ENCODE peak calls at places on chromosomes 3 and 15, in nine cellular contexts. One of them, this sample, is unnamed.

GRCh38 chr15:94576889-94577533 is 345.6 kb downstream of the MCTP2 start:
- DNase-seq in psoas muscle: no peak
- DNase-seq in heart left ventricle: no peak
- DNase-seq in effector memory CD4-positive, alpha-beta T cell: no peak
- DNase-seq in GM23248: peak; percentile 39
- DNase-seq in brain microvascular endothelial cell: no peak
- DNase-seq in upper lobe of right lung: no peak
- DNase-seq in transverse colon: peak; percentile 10
- DNase-seq in CD8-positive, alpha-beta T cell: no peak
- DNase-seq in this sample: peak; percentile 50

GRCh38 chr3:8619548-8619947 is 25.1 kb downstream of the SSUH2 start:
- DNase-seq in psoas muscle: no peak
- DNase-seq in heart left ventricle: no peak
- DNase-seq in effector memory CD4-positive, alpha-beta T cell: no peak
- DNase-seq in GM23248: peak; percentile 39
- DNase-seq in brain microvascular endothelial cell: peak; percentile 52
- DNase-seq in upper lobe of right lung: no peak
- DNase-seq in transverse colon: no peak
- DNase-seq in CD8-positive, alpha-beta T cell: no peak
- DNase-seq in this sample: no peak

GRCh38 chr3:71721002-71721401 is 4.2 kb downstream of the EIF4E3 start:
- DNase-seq in psoas muscle: no peak
- DNase-seq in heart left ventricle: no peak
- DNase-seq in effector memory CD4-positive, alpha-beta T cell: no peak
- DNase-seq in GM23248: no peak
- DNase-seq in brain microvascular endothelial cell: no peak
- DNase-seq in upper lobe of right lung: no peak
- DNase-seq in transverse colon: no peak
- DNase-seq in CD8-positive, alpha-beta T cell: no peak
- DNase-seq in this sample: no peak

GRCh38 chr3:14518432-14518802 is 21.7 kb downstream of the GRIP2 start:
- DNase-seq in psoas muscle: peak; percentile 37
- DNase-seq in heart left ventricle: no peak
- DNase-seq in effector memory CD4-positive, alpha-beta T cell: no peak
- DNase-seq in GM23248: no peak
- DNase-seq in brain microvascular endothelial cell: no peak
- DNase-seq in upper lobe of right lung: no peak
- DNase-seq in transverse colon: no peak
- DNase-seq in CD8-positive, alpha-beta T cell: no peak
- DNase-seq in this sample: no peak

GRCh38 chr15:66080791-66081475 is 172.6 kb downstream of the MEGF11 start:
- DNase-seq in psoas muscle: no peak
- DNase-seq in heart left ventricle: no peak
- DNase-seq in effector memory CD4-positive, alpha-beta T cell: no peak
- DNase-seq in GM23248: peak; percentile 86
- DNase-seq in brain microvascular endothelial cell: peak; percentile 57
- DNase-seq in upper lobe of right lung: peak; percentile 17
- DNase-seq in transverse colon: peak; percentile 51
- DNase-seq in CD8-positive, alpha-beta T cell: no peak
- DNase-seq in this sample: no peak

GRCh38 chr15:77186518-77187095 is 115.7 kb upstream of the TSPAN3 start:
- DNase-seq in psoas muscle: no peak
- DNase-seq in heart left ventricle: no peak
- DNase-seq in effector memory CD4-positive, alpha-beta T cell: no peak
- DNase-seq in GM23248: peak; percentile 56
- DNase-seq in brain microvascular endothelial cell: no peak
- DNase-seq in upper lobe of right lung: no peak
- DNase-seq in transverse colon: no peak
- DNase-seq in CD8-positive, alpha-beta T cell: no peak
- DNase-seq in this sample: peak; percentile 22

GRCh38 chr3:113948015-113948917 is 453 bp downstream of the ZDHHC23 start:
- DNase-seq in psoas muscle: no peak
- DNase-seq in heart left ventricle: no peak
- DNase-seq in effector memory CD4-positive, alpha-beta T cell: peak; percentile 5
- DNase-seq in GM23248: peak; percentile 35
- DNase-seq in brain microvascular endothelial cell: no peak
- DNase-seq in upper lobe of right lung: peak; percentile 79
- DNase-seq in transverse colon: peak; percentile 65
- DNase-seq in CD8-positive, alpha-beta T cell: no peak
- DNase-seq in this sample: no peak

GRCh38 chr3:133991637-133992036 is 38.1 kb downstream of the SLCO2A1 start:
- DNase-seq in psoas muscle: no peak
- DNase-seq in heart left ventricle: no peak
- DNase-seq in effector memory CD4-positive, alpha-beta T cell: no peak
- DNase-seq in GM23248: peak; percentile 70
- DNase-seq in brain microvascular endothelial cell: no peak
- DNase-seq in upper lobe of right lung: no peak
- DNase-seq in transverse colon: no peak
- DNase-seq in CD8-positive, alpha-beta T cell: no peak
- DNase-seq in this sample: no peak

GRCh38 chr3:38264307-38264706 is 1.3 kb upstream of the SLC22A13 start:
- DNase-seq in psoas muscle: no peak
- DNase-seq in heart left ventricle: no peak
- DNase-seq in effector memory CD4-positive, alpha-beta T cell: no peak
- DNase-seq in GM23248: no peak
- DNase-seq in brain microvascular endothelial cell: no peak
- DNase-seq in upper lobe of right lung: no peak
- DNase-seq in transverse colon: no peak
- DNase-seq in CD8-positive, alpha-beta T cell: no peak
- DNase-seq in this sample: no peak

GRCh38 chr3:133209871-133210550 is 171.8 kb downstream of the TMEM108 start:
- DNase-seq in psoas muscle: no peak
- DNase-seq in heart left ventricle: no peak
- DNase-seq in effector memory CD4-positive, alpha-beta T cell: no peak
- DNase-seq in GM23248: peak; percentile 15
- DNase-seq in brain microvascular endothelial cell: peak; percentile 29
- DNase-seq in upper lobe of right lung: no peak
- DNase-seq in transverse colon: no peak
- DNase-seq in CD8-positive, alpha-beta T cell: no peak
- DNase-seq in this sample: no peak

GRCh38 chr3:66555214-66555844 is 54.5 kb upstream of the LRIG1 start:
- DNase-seq in psoas muscle: no peak
- DNase-seq in heart left ventricle: no peak
- DNase-seq in effector memory CD4-positive, alpha-beta T cell: no peak
- DNase-seq in GM23248: peak; percentile 11
- DNase-seq in brain microvascular endothelial cell: no peak
- DNase-seq in upper lobe of right lung: no peak
- DNase-seq in transverse colon: no peak
- DNase-seq in CD8-positive, alpha-beta T cell: no peak
- DNase-seq in this sample: no peak

GRCh38 chr3:177441813-177442646 is 244.7 kb upstream of the TBL1XR1 start:
- DNase-seq in psoas muscle: no peak
- DNase-seq in heart left ventricle: no peak
- DNase-seq in effector memory CD4-positive, alpha-beta T cell: no peak
- DNase-seq in GM23248: peak; percentile 40
- DNase-seq in brain microvascular endothelial cell: no peak
- DNase-seq in upper lobe of right lung: no peak
- DNase-seq in transverse colon: no peak
- DNase-seq in CD8-positive, alpha-beta T cell: no peak
- DNase-seq in this sample: no peak

GRCh38 chr15:78737187-78737820 is 74.0 kb downstream of the ADAMTS7 start:
- DNase-seq in psoas muscle: no peak
- DNase-seq in heart left ventricle: no peak
- DNase-seq in effector memory CD4-positive, alpha-beta T cell: no peak
- DNase-seq in GM23248: no peak
- DNase-seq in brain microvascular endothelial cell: no peak
- DNase-seq in upper lobe of right lung: peak; percentile 27
- DNase-seq in transverse colon: no peak
- DNase-seq in CD8-positive, alpha-beta T cell: no peak
- DNase-seq in this sample: no peak

GRCh38 chr3:179710079-179710478 is 57.2 kb downstream of the USP13 start:
- DNase-seq in psoas muscle: no peak
- DNase-seq in heart left ventricle: no peak
- DNase-seq in effector memory CD4-positive, alpha-beta T cell: no peak
- DNase-seq in GM23248: no peak
- DNase-seq in brain microvascular endothelial cell: no peak
- DNase-seq in upper lobe of right lung: no peak
- DNase-seq in transverse colon: no peak
- DNase-seq in CD8-positive, alpha-beta T cell: no peak
- DNase-seq in this sample: no peak
- H3K36me3 ChIP-seq in psoas muscle: no peaks in the 10 kb centered on the region
- H3K36me3 ChIP-seq in heart left ventricle: peaks cover 37% of the 10 kb centered on the region
- H3K36me3 ChIP-seq in effector memory CD4-positive, alpha-beta T cell: peaks cover 9% of the 10 kb centered on the region
- H3K36me3 ChIP-seq in GM23248: peaks cover 4% of the 10 kb centered on the region
- H3K36me3 ChIP-seq in brain microvascular endothelial cell: peaks cover 4% of the 10 kb centered on the region
- H3K36me3 ChIP-seq in upper lobe of right lung: peaks cover 33% of the 10 kb centered on the region
- H3K36me3 ChIP-seq in transverse colon: no peaks in the 10 kb centered on the region
- H3K36me3 ChIP-seq in CD8-positive, alpha-beta T cell: peaks cover 11% of the 10 kb centered on the region
- H3K36me3 ChIP-seq in this sample: no peaks in the 10 kb centered on the region

GRCh38 chr15:63987979-63988378 is 58.3 kb downstream of the DAPK2 start:
- DNase-seq in psoas muscle: peak; percentile 76
- DNase-seq in heart left ventricle: no peak
- DNase-seq in effector memory CD4-positive, alpha-beta T cell: no peak
- DNase-seq in GM23248: no peak
- DNase-seq in brain microvascular endothelial cell: no peak
- DNase-seq in upper lobe of right lung: no peak
- DNase-seq in transverse colon: peak; percentile 4
- DNase-seq in CD8-positive, alpha-beta T cell: no peak
- DNase-seq in this sample: no peak

GRCh38 chr15:63986185-63986680 is 60.1 kb downstream of the DAPK2 start:
- DNase-seq in psoas muscle: no peak
- DNase-seq in heart left ventricle: no peak
- DNase-seq in effector memory CD4-positive, alpha-beta T cell: no peak
- DNase-seq in GM23248: peak; percentile 49
- DNase-seq in brain microvascular endothelial cell: no peak
- DNase-seq in upper lobe of right lung: no peak
- DNase-seq in transverse colon: no peak
- DNase-seq in CD8-positive, alpha-beta T cell: no peak
- DNase-seq in this sample: no peak

GRCh38 chr15:63985221-63986184 is 60.8 kb downstream of the DAPK2 start:
- DNase-seq in psoas muscle: peak; percentile 95
- DNase-seq in heart left ventricle: peak; percentile 87
- DNase-seq in effector memory CD4-positive, alpha-beta T cell: no peak
- DNase-seq in GM23248: peak; percentile 41
- DNase-seq in brain microvascular endothelial cell: no peak
- DNase-seq in upper lobe of right lung: peak; percentile 93
- DNase-seq in transverse colon: no peak
- DNase-seq in CD8-positive, alpha-beta T cell: no peak
- DNase-seq in this sample: no peak

GRCh38 chr15:63984331-63984730 is 62.0 kb downstream of the DAPK2 start:
- DNase-seq in psoas muscle: no peak
- DNase-seq in heart left ventricle: no peak
- DNase-seq in effector memory CD4-positive, alpha-beta T cell: no peak
- DNase-seq in GM23248: no peak
- DNase-seq in brain microvascular endothelial cell: no peak
- DNase-seq in upper lobe of right lung: no peak
- DNase-seq in transverse colon: no peak
- DNase-seq in CD8-positive, alpha-beta T cell: no peak
- DNase-seq in this sample: no peak

DNA sequence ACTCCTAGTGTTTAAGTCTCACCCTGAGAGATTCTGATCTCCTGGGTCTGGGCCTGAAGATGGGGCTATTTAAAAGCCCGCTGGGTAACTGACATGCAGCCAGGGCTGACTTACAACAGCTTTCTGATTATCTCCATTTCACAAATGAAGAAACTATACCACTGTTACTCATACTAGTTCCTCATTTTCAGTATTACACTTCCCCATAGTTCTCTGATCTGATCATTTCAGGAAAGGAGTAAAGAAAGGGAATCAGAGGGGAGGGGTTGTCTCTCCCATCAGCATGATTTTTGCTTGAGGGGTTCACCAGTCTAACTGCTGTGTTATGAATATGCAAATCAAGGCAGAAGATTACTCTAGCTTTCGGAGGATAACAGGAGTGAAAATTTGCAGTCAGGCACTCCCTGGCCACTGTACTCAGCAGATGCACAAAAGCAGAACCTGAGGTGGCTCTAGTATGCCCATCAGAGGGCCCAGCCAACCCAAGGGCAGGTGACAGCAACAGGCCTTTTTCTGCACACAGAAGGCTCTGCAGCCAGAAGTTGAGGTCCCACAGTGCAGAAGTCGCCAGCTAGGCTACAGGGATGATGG is 59.4 kb downstream of the DAPK2 start:
- DNase-seq in psoas muscle: no peak
- DNase-seq in heart left ventricle: no peak
- DNase-seq in effector memory CD4-positive, alpha-beta T cell: no peak
- DNase-seq in GM23248: peak; percentile 53
- DNase-seq in brain microvascular endothelial cell: no peak
- DNase-seq in upper lobe of right lung: no peak
- DNase-seq in transverse colon: peak; percentile 27
- DNase-seq in CD8-positive, alpha-beta T cell: no peak
- DNase-seq in this sample: no peak
- H3K27ac ChIP-seq in psoas muscle: peak overlapping the region; percentile 79
- H3K27ac ChIP-seq in heart left ventricle: peak overlapping the region; percentile 91
- H3K27ac ChIP-seq in effector memory CD4-positive, alpha-beta T cell: no peak overlapping the region
- H3K27ac ChIP-seq in GM23248: peak overlapping the region; percentile 27
- H3K27ac ChIP-seq in brain microvascular endothelial cell: no peak overlapping the region
- H3K27ac ChIP-seq in upper lobe of right lung: peak overlapping the region; percentile 71
- H3K27ac ChIP-seq in transverse colon: no peak overlapping the region
- H3K27ac ChIP-seq in CD8-positive, alpha-beta T cell: no peak overlapping the region
- H3K27ac ChIP-seq in this sample: no peak overlapping the region

GRCh38 chr15:92943581-92943980 is 43.5 kb downstream of the CHD2 start:
- DNase-seq in psoas muscle: no peak
- DNase-seq in heart left ventricle: no peak
- DNase-seq in effector memory CD4-positive, alpha-beta T cell: no peak
- DNase-seq in GM23248: no peak
- DNase-seq in brain microvascular endothelial cell: no peak
- DNase-seq in upper lobe of right lung: no peak
- DNase-seq in transverse colon: no peak
- DNase-seq in CD8-positive, alpha-beta T cell: no peak
- DNase-seq in this sample: no peak

GRCh38 chr15:92944946-92945521 is 44.9 kb downstream of the CHD2 start:
- DNase-seq in psoas muscle: no peak
- DNase-seq in heart left ventricle: no peak
- DNase-seq in effector memory CD4-positive, alpha-beta T cell: no peak
- DNase-seq in GM23248: no peak
- DNase-seq in brain microvascular endothelial cell: no peak
- DNase-seq in upper lobe of right lung: no peak
- DNase-seq in transverse colon: no peak
- DNase-seq in CD8-positive, alpha-beta T cell: no peak
- DNase-seq in this sample: no peak

GRCh38 chr15:92938387-92938786 is 38.3 kb downstream of the CHD2 start:
- DNase-seq in psoas muscle: no peak
- DNase-seq in heart left ventricle: no peak
- DNase-seq in effector memory CD4-positive, alpha-beta T cell: no peak
- DNase-seq in GM23248: peak; percentile 28
- DNase-seq in brain microvascular endothelial cell: no peak
- DNase-seq in upper lobe of right lung: no peak
- DNase-seq in transverse colon: no peak
- DNase-seq in CD8-positive, alpha-beta T cell: no peak
- DNase-seq in this sample: no peak

GRCh38 chr15:92941668-92942067 is 41.5 kb downstream of the CHD2 start:
- DNase-seq in psoas muscle: no peak
- DNase-seq in heart left ventricle: no peak
- DNase-seq in effector memory CD4-positive, alpha-beta T cell: no peak
- DNase-seq in GM23248: peak; percentile 30
- DNase-seq in brain microvascular endothelial cell: no peak
- DNase-seq in upper lobe of right lung: no peak
- DNase-seq in transverse colon: no peak
- DNase-seq in CD8-positive, alpha-beta T cell: no peak
- DNase-seq in this sample: no peak

GRCh38 chr15:92942706-92943105 is 42.6 kb downstream of the CHD2 start:
- DNase-seq in psoas muscle: no peak
- DNase-seq in heart left ventricle: no peak
- DNase-seq in effector memory CD4-positive, alpha-beta T cell: no peak
- DNase-seq in GM23248: no peak
- DNase-seq in brain microvascular endothelial cell: no peak
- DNase-seq in upper lobe of right lung: no peak
- DNase-seq in transverse colon: no peak
- DNase-seq in CD8-positive, alpha-beta T cell: no peak
- DNase-seq in this sample: no peak
- H3K36me3 ChIP-seq in psoas muscle: peaks cover 21% of the 10 kb centered on the region
- H3K36me3 ChIP-seq in heart left ventricle: peaks cover 98% of the 10 kb centered on the region
- H3K36me3 ChIP-seq in effector memory CD4-positive, alpha-beta T cell: peaks cover 94% of the 10 kb centered on the region
- H3K36me3 ChIP-seq in GM23248: peaks cover 94% of the 10 kb centered on the region
- H3K36me3 ChIP-seq in brain microvascular endothelial cell: peaks cover 90% of the 10 kb centered on the region
- H3K36me3 ChIP-seq in upper lobe of right lung: peaks cover 98% of the 10 kb centered on the region
- H3K36me3 ChIP-seq in transverse colon: peaks cover 93% of the 10 kb centered on the region
- H3K36me3 ChIP-seq in CD8-positive, alpha-beta T cell: peaks cover 88% of the 10 kb centered on the region
- H3K36me3 ChIP-seq in this sample: peaks cover 42% of the 10 kb centered on the region

GRCh38 chr3:35781558-35781957 is 142.2 kb downstream of the ARPP21 start:
- DNase-seq in psoas muscle: no peak
- DNase-seq in heart left ventricle: no peak
- DNase-seq in effector memory CD4-positive, alpha-beta T cell: no peak
- DNase-seq in GM23248: no peak
- DNase-seq in brain microvascular endothelial cell: no peak
- DNase-seq in upper lobe of right lung: no peak
- DNase-seq in transverse colon: no peak
- DNase-seq in CD8-positive, alpha-beta T cell: no peak
- DNase-seq in this sample: no peak
- H3K27ac ChIP-seq in psoas muscle: no peak overlapping the region
- H3K27ac ChIP-seq in heart left ventricle: no peak overlapping the region
- H3K27ac ChIP-seq in effector memory CD4-positive, alpha-beta T cell: no peak overlapping the region
- H3K27ac ChIP-seq in GM23248: no peak overlapping the region
- H3K27ac ChIP-seq in brain microvascular endothelial cell: no peak overlapping the region
- H3K27ac ChIP-seq in upper lobe of right lung: no peak overlapping the region
- H3K27ac ChIP-seq in transverse colon: no peak overlapping the region
- H3K27ac ChIP-seq in CD8-positive, alpha-beta T cell: no peak overlapping the region
- H3K27ac ChIP-seq in this sample: no peak overlapping the region